ENCODE peak calls at places on chromosome 19, in five cellular contexts. V is endothelial cell of umbilical vein, W is transverse colon, O is breast epithelium, B is K562. J is an unnamed sample.

GRCh38 chr19:12669272-12670158 is 2.9 kb downstream of the WDR83 start:
- DNase-seq in W (peak; percentile 81), V (peak; percentile 86), B (peak; percentile 58), O (peak; percentile 73), J (peak; percentile 85)

GRCh38 chr19:58227964-58228583 is 640 bp upstream of the ZNF544 start:
- DNase-seq in O (no peak), B (no peak), W (no peak), V (no peak), J (no peak)

GRCh38 chr19:33434886-33435705 is 61.6 kb downstream of the CEBPG start:
- DNase-seq in B (no peak), O (no peak), V (no peak), W (no peak), J (no peak)

GRCh38 chr19:30091456-30091855 is 149.4 kb downstream of the URI1 start:
- DNase-seq in B (no peak), V (no peak), O (no peak), W (no peak), J (no peak)

GRCh38 chr19:35109395-35110112 is 6.1 kb upstream of the FXYD3 start:
- DNase-seq in B (no peak), V (no peak), O (peak; percentile 71), W (peak; percentile 74), J (peak; percentile 58)

GRCh38 chr19:31511098-31511497 is 161.9 kb upstream of the TSHZ3 start:
- DNase-seq in B (no peak), V (no peak), W (no peak), O (no peak), J (no peak)

GRCh38 chr19:35298561-35298972 is 6.6 kb downstream of the MAG start:
- DNase-seq in B (no peak), V (no peak), W (no peak), O (no peak), J (no peak)

GRCh38 chr19:29479941-29480340 is 45.9 kb upstream of the VSTM2B start:
- DNase-seq in W (no peak), O (no peak), B (no peak), V (no peak), J (no peak)

GRCh38 chr19:8355631-8356402 is 8.1 kb upstream of the ANGPTL4 start:
- DNase-seq in W (no peak), V (peak; percentile 97), B (peak; percentile 37), O (peak; percentile 41), J (no peak)

GRCh38 chr19:1613808-1614570 is 8.7 kb upstream of the UQCR11 start:
- DNase-seq in W (no peak), O (no peak), V (no peak), B (no peak), J (no peak)

GRCh38 chr19:1610579-1610978 is 5.3 kb upstream of the UQCR11 start:
- DNase-seq in B (no peak), V (no peak), O (no peak), W (no peak), J (no peak)

GRCh38 chr19:1609680-1610474 is 4.6 kb upstream of the UQCR11 start:
- DNase-seq in O (no peak), B (no peak), V (no peak), W (no peak), J (no peak)

GRCh38 chr19:1611353-1611752 is 6.1 kb upstream of the UQCR11 start:
- DNase-seq in W (no peak), V (no peak), O (no peak), B (no peak), J (no peak)

DNA sequence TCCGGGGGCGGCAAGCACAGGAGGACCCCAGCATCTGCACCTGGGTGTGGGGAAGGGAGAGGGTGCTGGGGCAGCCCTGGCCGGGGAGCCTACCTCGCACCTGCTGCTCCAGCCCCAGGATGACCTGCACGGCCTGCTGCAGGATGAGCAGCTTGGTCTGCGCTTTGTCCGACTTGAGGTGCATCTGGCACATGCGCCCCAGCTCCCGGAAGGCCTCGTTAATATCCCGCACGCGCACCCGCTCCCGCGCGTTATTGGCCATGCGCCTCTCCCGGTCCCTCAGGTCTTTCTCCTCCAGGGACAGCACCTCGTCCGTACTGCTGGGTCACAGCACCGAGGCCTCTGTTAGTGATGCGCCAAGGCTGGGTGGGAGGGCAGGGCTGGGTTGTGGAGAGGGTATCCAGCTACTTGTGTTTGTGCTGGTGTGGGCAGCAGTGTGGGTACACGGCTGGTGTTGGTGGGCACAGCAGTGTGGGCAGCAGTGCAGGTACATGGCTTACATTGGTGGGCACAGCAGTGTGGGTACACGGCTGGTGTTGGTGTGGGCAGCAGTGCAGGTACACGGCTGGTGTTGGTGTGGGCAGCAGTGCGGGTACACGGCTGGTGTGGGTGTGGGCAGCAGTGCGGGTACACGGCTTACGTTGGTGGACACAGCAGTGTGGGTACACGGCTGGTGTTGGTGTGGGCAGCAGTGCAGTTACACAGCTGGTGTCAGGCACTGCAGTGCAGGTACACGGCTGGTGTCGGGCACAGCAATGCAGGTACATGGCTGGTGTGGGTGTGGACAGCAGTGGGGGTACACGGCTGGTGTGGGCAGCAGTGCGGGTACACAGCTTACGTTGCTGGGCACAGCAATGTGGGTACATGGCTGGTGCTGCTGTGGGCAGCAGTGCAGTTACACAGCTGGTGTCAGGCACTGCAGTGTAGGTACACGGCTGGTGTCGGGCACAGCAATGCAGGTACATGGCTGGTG is 7.1 kb upstream of the UQCR11 start:
- DNase-seq in B (no peak), W (no peak), V (no peak), O (no peak), J (no peak)
- H3K4me1 ChIP-seq in B (peaks cover 44% of the 10 kb centered on the region), W (peaks cover 3% of the 10 kb centered on the region), V (no peaks in the 10 kb centered on the region), O (no peaks in the 10 kb centered on the region), J (no peaks in the 10 kb centered on the region)

GRCh38 chr19:9566729-9567128 is 17.6 kb downstream of the ZNF121 start:
- DNase-seq in B (peak; percentile 22), V (no peak), O (no peak), W (no peak), J (no peak)
- H3K9me3 ChIP-seq in B (peaks cover 81% of the 10 kb centered on the region), V (peaks cover 35% of the 10 kb centered on the region), O (peaks cover 100% of the 10 kb centered on the region), W (peaks cover 100% of the 10 kb centered on the region), J (peaks cover 78% of the 10 kb centered on the region)

GRCh38 chr19:18320865-18321728 is 1.8 kb downstream of the LSM4 start:
- DNase-seq in W (peak; percentile 87), V (peak; percentile 39), B (peak; percentile 31), O (no peak), J (peak; percentile 62)
- TF ChIP-seq POLR2AphosphoS5 in W (peak; percentile 92), V (no peak), B (no peak), O (no peak), J (peak; percentile 46)

DNA sequence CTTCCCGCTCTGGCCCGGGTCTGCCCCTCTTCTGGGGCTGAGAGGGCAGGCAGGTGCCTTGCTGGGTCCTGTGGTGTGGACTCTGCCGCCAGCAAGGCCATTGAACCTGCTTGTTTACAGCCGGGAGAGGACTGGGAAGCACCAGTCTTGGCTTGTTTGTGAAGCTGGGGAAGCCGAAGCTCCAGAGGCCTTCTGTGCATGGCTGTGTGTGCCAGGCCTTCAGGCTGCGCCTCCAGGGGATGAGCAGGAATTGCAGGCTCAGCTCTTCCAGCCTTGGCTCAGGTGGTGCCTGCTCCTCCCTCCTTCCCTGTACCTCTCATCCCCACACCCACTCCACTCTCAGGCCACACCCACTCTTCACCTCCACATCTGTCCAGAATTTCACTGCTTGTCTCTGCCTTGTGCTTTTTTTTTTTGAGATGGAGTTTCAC is 17.5 kb downstream of the NDUFB7 start:
- DNase-seq in O (peak; percentile 51), B (no peak), W (peak; percentile 30), V (no peak), J (no peak)
- H3K4me1 ChIP-seq in O (peaks cover 28% of the 10 kb centered on the region), B (peaks cover 72% of the 10 kb centered on the region), W (peaks cover 45% of the 10 kb centered on the region), V (no peaks in the 10 kb centered on the region), J (peaks cover 45% of the 10 kb centered on the region)

GRCh38 chr19:28184997-28185396 is 1028.0 kb downstream of the UQCRFS1 start:
- DNase-seq in V (no peak), B (no peak), W (no peak), O (no peak), J (no peak)
- H3K9me3 ChIP-seq in V (peaks cover 2% of the 10 kb centered on the region), B (no peaks in the 10 kb centered on the region), W (no peaks in the 10 kb centered on the region), O (no peaks in the 10 kb centered on the region), J (no peaks in the 10 kb centered on the region)

GRCh38 chr19:3851254-3852176 is 17.3 kb downstream of the ZFR2 start:
- DNase-seq in O (no peak), V (no peak), B (no peak), W (no peak), J (no peak)

GRCh38 chr19:3852614-3853254 is 16.1 kb downstream of the ZFR2 start:
- DNase-seq in V (peak; percentile 30), B (no peak), O (no peak), W (peak; percentile 54), J (peak; percentile 28)

GRCh38 chr19:3849787-3850186 is 19.1 kb downstream of the ZFR2 start:
- DNase-seq in O (no peak), V (no peak), W (no peak), B (peak; percentile 43), J (no peak)

GRCh38 chr19:3850320-3850972 is 18.4 kb downstream of the ZFR2 start:
- DNase-seq in B (no peak), V (no peak), O (no peak), W (no peak), J (no peak)

GRCh38 chr19:3852177-3852511 is 16.7 kb downstream of the ZFR2 start:
- DNase-seq in W (no peak), V (no peak), B (no peak), O (no peak), J (no peak)
- TF ChIP-seq POLR2AphosphoS5 in W (no peak), V (no peak), B (no peak), O (no peak), J (no peak)

GRCh38 chr19:6064703-6065073 is 45.6 kb downstream of the RFX2 start:
- DNase-seq in W (no peak), B (no peak), V (no peak), O (no peak), J (no peak)
- H3K4me1 ChIP-seq in W (peaks cover 88% of the 10 kb centered on the region), B (peaks cover 57% of the 10 kb centered on the region), V (peaks cover 76% of the 10 kb centered on the region), O (no peaks in the 10 kb centered on the region), J (peaks cover 94% of the 10 kb centered on the region)